ENCODE peak calls at places on chromosomes 2 and 18, in eight cellular contexts. A is left lung, N is tibial nerve, C is SJSA1, W is cardiac muscle cell, V is uterus, D is Peyer's patch, L is neural progenitor cell. B is an unnamed sample. For H3K36me3 and H3K4me1, the result is how much of the 10 kb centered on the place peaks cover.

GRCh38 chr2:144548532-144549191 is 28.7 kb upstream of the ZEB2 start:
- DNase-seq in A (no peak), V (no peak), C (no peak), L (no peak), W (no peak), D (no peak), N (no peak), B (no peak)

GRCh38 chr2:188598551-188598950 is 306.9 kb downstream of the GULP1 start:
- DNase-seq in L (no peak), N (peak), A (no peak), C (no peak), W (no peak), D (no peak), V (peak), B (no peak)

GRCh38 chr2:203694186-203694585 is 12.3 kb upstream of the CD28 start:
- DNase-seq in L (no peak), A (no peak), D (no peak), V (no peak), C (no peak), W (no peak), N (no peak), B (no peak)

GRCh38 chr2:96113367-96113677 is 3.0 kb downstream of the ADRA2B start:
- DNase-seq in C (no peak), D (no peak), W (no peak), V (no peak), A (peak), L (no peak), N (no peak), B (peak)

GRCh38 chr2:194696690-194697089 is 960.3 kb upstream of the SLC39A10 start:
- DNase-seq in V (no peak), D (no peak), L (no peak), C (no peak), N (no peak), A (no peak), W (no peak), B (no peak)

GRCh38 chr2:175432021-175432420 is 250.5 kb upstream of the ATP5MC3 start:
- DNase-seq in V (no peak), N (no peak), L (peak), C (no peak), W (no peak), A (no peak), D (no peak), B (no peak)

GRCh38 chr2:121090088-121090715 is 194.8 kb downstream of the TFCP2L1 start:
- DNase-seq in W (no peak), C (no peak), D (no peak), N (no peak), L (no peak), A (no peak), V (no peak), B (peak)

GRCh38 chr2:145066151-145066661 is 546.3 kb upstream of the ZEB2 start:
- DNase-seq in V (peak), C (no peak), L (no peak), N (peak), W (no peak), D (no peak), A (no peak), B (no peak)

GRCh38 chr18:28176674-28176932 is 327 bp downstream of the CDH2 start:
- DNase-seq in V (no peak), N (no peak), W (no peak), D (no peak), L (no peak), C (no peak), A (peak), B (no peak)

GRCh38 chr18:23690505-23691068 is 1.3 kb downstream of the LAMA3 start:
- DNase-seq in C (no peak), D (no peak), W (no peak), N (no peak), L (peak), V (peak), A (peak), B (no peak)

GRCh38 chr2:107195631-107196030 is 309.7 kb upstream of the ST6GAL2 start:
- DNase-seq in C (no peak), V (no peak), L (no peak), N (no peak), D (no peak), W (no peak), A (no peak), B (no peak)

GRCh38 chr18:21270453-21270852 is 28.4 kb downstream of the GREB1L start:
- DNase-seq in C (no peak), V (no peak), L (no peak), N (no peak), D (no peak), A (no peak), W (no peak), B (no peak)

GRCh38 chr2:219010162-219010756 is 17.0 kb upstream of the CRYBA2 start:
- DNase-seq in A (no peak), V (no peak), N (no peak), C (no peak), D (no peak), L (peak), W (peak), B (no peak)

GRCh38 chr2:200359552-200359951 is 53.1 kb downstream of the SPATS2L start:
- DNase-seq in L (no peak), C (no peak), A (no peak), W (no peak), V (no peak), N (no peak), D (no peak), B (no peak)

GRCh38 chr18:35635171-35635570 is 53.6 kb downstream of the GALNT1 start:
- DNase-seq in L (no peak), W (no peak), N (no peak), A (no peak), D (no peak), C (peak), V (no peak), B (no peak)

GRCh38 chr18:35637226-35637625 is 55.7 kb downstream of the GALNT1 start:
- DNase-seq in V (no peak), D (no peak), A (no peak), C (no peak), L (no peak), W (no peak), N (no peak), B (no peak)

GRCh38 chr18:35639296-35639695 is 57.8 kb downstream of the GALNT1 start:
- DNase-seq in L (no peak), C (no peak), W (no peak), N (no peak), V (no peak), A (no peak), D (no peak), B (no peak)

DNA sequence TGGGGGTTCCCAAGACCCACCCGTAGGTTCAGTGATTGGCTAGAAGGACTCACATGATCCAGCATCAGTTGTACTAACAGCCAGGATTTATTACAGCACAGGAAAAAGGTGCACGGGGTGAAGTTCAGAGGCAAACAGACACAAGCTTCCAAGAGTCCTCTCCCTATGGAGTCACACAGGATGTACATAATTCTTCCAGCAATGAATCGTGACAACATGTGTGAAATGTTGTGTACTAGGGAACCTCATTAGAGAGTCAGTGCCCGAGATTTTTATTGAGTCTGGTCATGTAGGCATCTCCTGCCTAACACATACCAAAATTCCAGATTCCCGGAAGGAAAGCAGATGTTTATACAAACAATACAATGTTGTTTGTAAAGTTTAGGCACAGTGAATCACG is 52.8 kb downstream of the GALNT1 start:
- DNase-seq in V (no peak), A (no peak), N (no peak), C (no peak), D (no peak), W (no peak), L (no peak), B (no peak)
- H3K36me3 ChIP-seq in V (under half), A (under half), N (under half), C (under half), D (under half), W (under half), L (under half), B (under half)

GRCh38 chr2:113679457-113679856 is 52.4 kb downstream of the RABL2A start:
- DNase-seq in D (no peak), V (no peak), L (peak), C (no peak), W (no peak), A (no peak), N (no peak), B (no peak)
- H3K4me1 ChIP-seq in D (under half), V (under half), L (under half), C (under half), W (under half), A (under half), N (under half), B (under half)

GRCh38 chr2:215316336-215316735 is 4.5 kb downstream of the ATIC start:
- DNase-seq in V (no peak), A (no peak), L (no peak), D (no peak), W (no peak), N (no peak), C (no peak), B (no peak)
- H3K36me3 ChIP-seq in V (under half), A (under half), L (under half), D (under half), W (under half), N (half or more), C (half or more), B (under half)

GRCh38 chr2:47173986-47174730 is 19.1 kb upstream of the STPG4 start:
- DNase-seq in L (no peak), V (no peak), N (no peak), C (no peak), A (no peak), W (no peak), D (no peak), B (no peak)
- H3K4me1 ChIP-seq in L (half or more), V (under half), N (under half), C (under half), A (under half), W (half or more), D (under half), B (under half)

B was measured in aorta.